ENCODE peak calls at places on chromosome 7, in four cellular contexts. I is upper lobe of right lung, T is iPS-NIHi11, P is COR-L47. Y is an unnamed sample.

GRCh38 chr7:141097430-141097829 is 23.6 kb downstream of the TMEM178B start:
- DNase-seq in I (no peak), T (peak), P (no peak), Y (no peak)

GRCh38 chr7:130207033-130207432 is 627 bp upstream of the SSMEM1 start:
- DNase-seq in T (no peak), I (no peak), P (no peak), Y (no peak)

GRCh38 chr7:9711259-9711658 is 1262.4 kb upstream of the PHF14 start:
- DNase-seq in P (no peak), I (no peak), T (no peak), Y (no peak)

GRCh38 chr7:49717547-49717946 is 55.9 kb upstream of the VWC2 start:
- DNase-seq in P (no peak), T (no peak), I (no peak), Y (no peak)

GRCh38 chr7:155549226-155549625 is 2.9 kb upstream of the CNPY1 start:
- DNase-seq in T (no peak), I (no peak), P (no peak), Y (no peak)

GRCh38 chr7:155206286-155207020 is 91.2 kb upstream of the INSIG1 start:
- DNase-seq in T (no peak), I (peak), P (no peak), Y (peak)

GRCh38 chr7:158015403-158016116 is 572.1 kb downstream of the PTPRN2 start:
- DNase-seq in P (peak), I (peak), T (no peak), Y (no peak)

GRCh38 chr7:34143397-34143796 is 238.1 kb downstream of the BMPER start:
- DNase-seq in P (no peak), T (no peak), I (no peak), Y (peak)

GRCh38 chr7:95558866-95559265 is 37.5 kb downstream of the PDK4 start:
- DNase-seq in P (no peak), I (no peak), T (no peak), Y (no peak)

GRCh38 chr7:90592036-90592435 is 4.1 kb upstream of the CDK14 start:
- DNase-seq in T (no peak), P (no peak), I (no peak), Y (no peak)

GRCh38 chr7:53245721-53246120 is 210.3 kb downstream of the POM121L12 start:
- DNase-seq in T (no peak), P (no peak), I (no peak), Y (no peak)

GRCh38 chr7:149495785-149496641 is 1.6 kb downstream of the ZNF746 start:
- DNase-seq in T (no peak), P (peak), I (no peak), Y (peak)

GRCh38 chr7:46678421-46678820 is 757.3 kb upstream of the IGFBP3 start:
- DNase-seq in T (no peak), I (no peak), P (no peak), Y (no peak)

GRCh38 chr7:152912511-152912910 is 153.0 kb downstream of the ACTR3B start:
- DNase-seq in P (no peak), T (no peak), I (no peak), Y (no peak)

GRCh38 chr7:122602800-122603199 is 96.1 kb downstream of the RNF133 start:
- DNase-seq in P (no peak), I (no peak), T (no peak), Y (no peak)

GRCh38 chr7:148695953-148696352 is 2.8 kb upstream of the CUL1 start:
- DNase-seq in I (no peak), T (no peak), P (no peak), Y (no peak)

GRCh38 chr7:43105521-43106120 is 6.8 kb upstream of the HECW1 start:
- DNase-seq in T (no peak), I (no peak), P (no peak), Y (no peak)

GRCh38 chr7:2730846-2731770 is 43.1 kb downstream of the AMZ1 start:
- DNase-seq in P (no peak), I (no peak), T (no peak), Y (no peak)